ENCODE peak calls at places on chromosome 1, in four cellular contexts. R is GM10248, J is NCI-H2029, X is memory B cell. S is an unnamed sample.
A peak's percentile ranks its signal among the peaks of the same experiment; 100 is the strongest.

GRCh38 chr1:58231204-58231603 is 315.3 kb downstream of the OMA1 start:
- DNase-seq in R (no peak), J (no peak), X (no peak), S (no peak)

GRCh38 chr1:12636098-12636950 is 7.6 kb upstream of the AADACL4 start:
- DNase-seq in R (no peak), X (no peak), J (no peak), S (no peak)

GRCh38 chr1:2099871-2100774 is 49.9 kb downstream of the PRKCZ start:
- DNase-seq in J (no peak), X (no peak), R (no peak), S (no peak)

GRCh38 chr1:39142394-39143060 is 62.0 kb upstream of the MACF1 start:
- DNase-seq in J (peak; percentile 100), R (no peak), X (no peak), S (no peak)

GRCh38 chr1:23111600-23112535 is 56.8 kb downstream of the LUZP1 start:
- DNase-seq in R (no peak), J (no peak), X (no peak), S (no peak)

GRCh38 chr1:162310337-162310736 is 66.3 kb downstream of the SPATA46 start:
- DNase-seq in X (no peak), J (no peak), R (no peak), S (no peak)

GRCh38 chr1:154483941-154484803 is 17.8 kb upstream of the TDRD10 start:
- DNase-seq in X (no peak), J (peak; percentile 58), R (no peak), S (no peak)

GRCh38 chr1:55483523-55483922 is 268.4 kb upstream of the USP24 start:
- DNase-seq in X (no peak), R (no peak), J (no peak), S (no peak)

GRCh38 chr1:1435094-1435903 is at the start of gene VWA1:
- DNase-seq in R (peak; percentile 91), J (no peak), X (peak; percentile 75), S (peak; percentile 96)

GRCh38 chr1:66648896-66649597 is 103.2 kb upstream of the DYNLT5 start:
- DNase-seq in J (no peak), R (peak; percentile 12), X (no peak), S (no peak)

GRCh38 chr1:222167111-222167510 is 380.8 kb downstream of the HHIPL2 start:
- DNase-seq in R (peak; percentile 29), X (no peak), J (no peak), S (no peak)

GRCh38 chr1:234608720-234609527 is 1.1 kb downstream of the IRF2BP2 start:
- DNase-seq in X (peak; percentile 74), J (no peak), R (peak; percentile 41), S (no peak)

GRCh38 chr1:145858238-145858936 is 494 bp downstream of the PIAS3 start:
- DNase-seq in X (peak; percentile 79), R (peak; percentile 73), J (no peak), S (peak; percentile 28)

GRCh38 chr1:80066060-80066459 is 1059.5 kb upstream of the ADGRL4 start:
- DNase-seq in J (peak; percentile 51), X (no peak), R (no peak), S (no peak)

GRCh38 chr1:151058682-151059341 is 610 bp downstream of the CDC42SE1 start:
- DNase-seq in J (peak; percentile 42), R (no peak), X (no peak), S (no peak)

GRCh38 chr1:156794506-156795373 is 21.9 kb downstream of the SH2D2A start:
- DNase-seq in X (no peak), J (no peak), R (no peak), S (no peak)